ENCODE peak calls at places on chromosomes 16 and 17, in nine cellular contexts. One of them, this sample, is unnamed.
A peak's percentile ranks its signal among the peaks of the same experiment; 100 is the strongest.

GRCh38 chr16:15033309-15033707 is 22.6 kb downstream of the NTAN1 start:
- DNase-seq in sigmoid colon: peak; percentile 64
- DNase-seq in heart left ventricle: no peak
- DNase-seq in right lobe of liver: peak; percentile 85
- DNase-seq in HepG2: no peak
- DNase-seq in H54: no peak
- DNase-seq in suprapubic skin: peak; percentile 56
- DNase-seq in body of pancreas: no peak
- DNase-seq in ovary: no peak
- DNase-seq in this sample: no peak

GRCh38 chr17:61412860-61413653 is 13.4 kb downstream of the TBX2 start:
- DNase-seq in sigmoid colon: peak; percentile 63
- DNase-seq in heart left ventricle: no peak
- DNase-seq in right lobe of liver: no peak
- DNase-seq in HepG2: peak; percentile 75
- DNase-seq in H54: peak; percentile 26
- DNase-seq in suprapubic skin: peak; percentile 65
- DNase-seq in body of pancreas: no peak
- DNase-seq in ovary: peak; percentile 31
- DNase-seq in this sample: peak; percentile 41

GRCh38 chr17:15194859-15195277 is 70.3 kb downstream of the PMP22 start:
- DNase-seq in sigmoid colon: no peak
- DNase-seq in heart left ventricle: no peak
- DNase-seq in right lobe of liver: no peak
- DNase-seq in HepG2: no peak
- DNase-seq in H54: no peak
- DNase-seq in suprapubic skin: no peak
- DNase-seq in body of pancreas: no peak
- DNase-seq in ovary: no peak
- DNase-seq in this sample: no peak

GRCh38 chr16:57325458-57325857 is 33.1 kb upstream of the CCL22 start:
- DNase-seq in sigmoid colon: no peak
- DNase-seq in heart left ventricle: no peak
- DNase-seq in right lobe of liver: no peak
- DNase-seq in HepG2: peak; percentile 43
- DNase-seq in H54: no peak
- DNase-seq in suprapubic skin: no peak
- DNase-seq in body of pancreas: no peak
- DNase-seq in ovary: no peak
- DNase-seq in this sample: no peak

GRCh38 chr17:34133350-34133749 is 121.7 kb upstream of the CCL2 start:
- DNase-seq in sigmoid colon: no peak
- DNase-seq in heart left ventricle: peak; percentile 75
- DNase-seq in right lobe of liver: no peak
- DNase-seq in HepG2: no peak
- DNase-seq in H54: no peak
- DNase-seq in suprapubic skin: no peak
- DNase-seq in body of pancreas: no peak
- DNase-seq in ovary: no peak
- DNase-seq in this sample: no peak

GRCh38 chr17:21239680-21240374 is 13.4 kb downstream of the NATD1 start:
- DNase-seq in sigmoid colon: no peak
- DNase-seq in heart left ventricle: peak; percentile 44
- DNase-seq in right lobe of liver: no peak
- DNase-seq in HepG2: peak; percentile 32
- DNase-seq in H54: no peak
- DNase-seq in suprapubic skin: no peak
- DNase-seq in body of pancreas: no peak
- DNase-seq in ovary: no peak
- DNase-seq in this sample: no peak

GRCh38 chr16:53041196-53041977 is 11.3 kb downstream of the CHD9NB start:
- DNase-seq in sigmoid colon: peak; percentile 87
- DNase-seq in heart left ventricle: peak; percentile 90
- DNase-seq in right lobe of liver: no peak
- DNase-seq in HepG2: peak; percentile 39
- DNase-seq in H54: no peak
- DNase-seq in suprapubic skin: peak; percentile 71
- DNase-seq in body of pancreas: peak; percentile 41
- DNase-seq in ovary: peak; percentile 55
- DNase-seq in this sample: no peak

GRCh38 chr16:79253100-79253631 is 347.4 kb downstream of the MAF start:
- DNase-seq in sigmoid colon: no peak
- DNase-seq in heart left ventricle: no peak
- DNase-seq in right lobe of liver: peak; percentile 88
- DNase-seq in HepG2: peak; percentile 71
- DNase-seq in H54: no peak
- DNase-seq in suprapubic skin: no peak
- DNase-seq in body of pancreas: peak; percentile 32
- DNase-seq in ovary: peak; percentile 85
- DNase-seq in this sample: no peak

GRCh38 chr17:17019891-17020456 is 22.3 kb upstream of the MPRIP start:
- DNase-seq in sigmoid colon: no peak
- DNase-seq in heart left ventricle: no peak
- DNase-seq in right lobe of liver: no peak
- DNase-seq in HepG2: no peak
- DNase-seq in H54: no peak
- DNase-seq in suprapubic skin: no peak
- DNase-seq in body of pancreas: no peak
- DNase-seq in ovary: no peak
- DNase-seq in this sample: no peak

GRCh38 chr16:17359778-17360177 is 111.0 kb downstream of the XYLT1 start:
- DNase-seq in sigmoid colon: no peak
- DNase-seq in heart left ventricle: no peak
- DNase-seq in right lobe of liver: no peak
- DNase-seq in HepG2: no peak
- DNase-seq in H54: no peak
- DNase-seq in suprapubic skin: no peak
- DNase-seq in body of pancreas: peak; percentile 64
- DNase-seq in ovary: no peak
- DNase-seq in this sample: no peak

GRCh38 chr16:873889-874288 is 73.4 kb upstream of the GNG13 start:
- DNase-seq in sigmoid colon: peak; percentile 55
- DNase-seq in heart left ventricle: peak; percentile 53
- DNase-seq in right lobe of liver: no peak
- DNase-seq in HepG2: no peak
- DNase-seq in H54: no peak
- DNase-seq in suprapubic skin: no peak
- DNase-seq in body of pancreas: no peak
- DNase-seq in ovary: peak; percentile 7
- DNase-seq in this sample: no peak

GRCh38 chr16:1184156-1184868 is 31.4 kb downstream of the CACNA1H start:
- DNase-seq in sigmoid colon: peak; percentile 86
- DNase-seq in heart left ventricle: no peak
- DNase-seq in right lobe of liver: no peak
- DNase-seq in HepG2: peak; percentile 76
- DNase-seq in H54: no peak
- DNase-seq in suprapubic skin: no peak
- DNase-seq in body of pancreas: no peak
- DNase-seq in ovary: no peak
- DNase-seq in this sample: no peak

GRCh38 chr17:46770818-46771600 is 47.5 kb downstream of the WNT3 start:
- DNase-seq in sigmoid colon: no peak
- DNase-seq in heart left ventricle: no peak
- DNase-seq in right lobe of liver: no peak
- DNase-seq in HepG2: peak; percentile 50
- DNase-seq in H54: no peak
- DNase-seq in suprapubic skin: peak; percentile 74
- DNase-seq in body of pancreas: no peak
- DNase-seq in ovary: no peak
- DNase-seq in this sample: no peak

GRCh38 chr16:21608647-21609328 is 9.4 kb downstream of the METTL9 start:
- DNase-seq in sigmoid colon: no peak
- DNase-seq in heart left ventricle: no peak
- DNase-seq in right lobe of liver: no peak
- DNase-seq in HepG2: no peak
- DNase-seq in H54: no peak
- DNase-seq in suprapubic skin: no peak
- DNase-seq in body of pancreas: peak; percentile 8
- DNase-seq in ovary: no peak
- DNase-seq in this sample: no peak

GRCh38 chr17:17736205-17737183 is 55.2 kb downstream of the RAI1 start:
- DNase-seq in sigmoid colon: no peak
- DNase-seq in heart left ventricle: no peak
- DNase-seq in right lobe of liver: no peak
- DNase-seq in HepG2: no peak
- DNase-seq in H54: no peak
- DNase-seq in suprapubic skin: no peak
- DNase-seq in body of pancreas: no peak
- DNase-seq in ovary: no peak
- DNase-seq in this sample: no peak

GRCh38 chr17:40301315-40301714 is 7.7 kb upstream of the RARA start:
- DNase-seq in sigmoid colon: no peak
- DNase-seq in heart left ventricle: no peak
- DNase-seq in right lobe of liver: no peak
- DNase-seq in HepG2: no peak
- DNase-seq in H54: no peak
- DNase-seq in suprapubic skin: no peak
- DNase-seq in body of pancreas: no peak
- DNase-seq in ovary: no peak
- DNase-seq in this sample: no peak

GRCh38 chr17:12510535-12510934 is 155.2 kb upstream of the MYOCD start:
- DNase-seq in sigmoid colon: no peak
- DNase-seq in heart left ventricle: no peak
- DNase-seq in right lobe of liver: no peak
- DNase-seq in HepG2: no peak
- DNase-seq in H54: no peak
- DNase-seq in suprapubic skin: no peak
- DNase-seq in body of pancreas: no peak
- DNase-seq in ovary: no peak
- DNase-seq in this sample: no peak

GRCh38 chr17:74045608-74046007 is 157.9 kb upstream of the RPL38 start:
- DNase-seq in sigmoid colon: no peak
- DNase-seq in heart left ventricle: no peak
- DNase-seq in right lobe of liver: no peak
- DNase-seq in HepG2: no peak
- DNase-seq in H54: no peak
- DNase-seq in suprapubic skin: no peak
- DNase-seq in body of pancreas: no peak
- DNase-seq in ovary: no peak
- DNase-seq in this sample: no peak

GRCh38 chr17:50605434-50605833 is 29.2 kb upstream of the ABCC3 start:
- DNase-seq in sigmoid colon: no peak
- DNase-seq in heart left ventricle: no peak
- DNase-seq in right lobe of liver: no peak
- DNase-seq in HepG2: no peak
- DNase-seq in H54: no peak
- DNase-seq in suprapubic skin: no peak
- DNase-seq in body of pancreas: no peak
- DNase-seq in ovary: no peak
- DNase-seq in this sample: no peak

DNA sequence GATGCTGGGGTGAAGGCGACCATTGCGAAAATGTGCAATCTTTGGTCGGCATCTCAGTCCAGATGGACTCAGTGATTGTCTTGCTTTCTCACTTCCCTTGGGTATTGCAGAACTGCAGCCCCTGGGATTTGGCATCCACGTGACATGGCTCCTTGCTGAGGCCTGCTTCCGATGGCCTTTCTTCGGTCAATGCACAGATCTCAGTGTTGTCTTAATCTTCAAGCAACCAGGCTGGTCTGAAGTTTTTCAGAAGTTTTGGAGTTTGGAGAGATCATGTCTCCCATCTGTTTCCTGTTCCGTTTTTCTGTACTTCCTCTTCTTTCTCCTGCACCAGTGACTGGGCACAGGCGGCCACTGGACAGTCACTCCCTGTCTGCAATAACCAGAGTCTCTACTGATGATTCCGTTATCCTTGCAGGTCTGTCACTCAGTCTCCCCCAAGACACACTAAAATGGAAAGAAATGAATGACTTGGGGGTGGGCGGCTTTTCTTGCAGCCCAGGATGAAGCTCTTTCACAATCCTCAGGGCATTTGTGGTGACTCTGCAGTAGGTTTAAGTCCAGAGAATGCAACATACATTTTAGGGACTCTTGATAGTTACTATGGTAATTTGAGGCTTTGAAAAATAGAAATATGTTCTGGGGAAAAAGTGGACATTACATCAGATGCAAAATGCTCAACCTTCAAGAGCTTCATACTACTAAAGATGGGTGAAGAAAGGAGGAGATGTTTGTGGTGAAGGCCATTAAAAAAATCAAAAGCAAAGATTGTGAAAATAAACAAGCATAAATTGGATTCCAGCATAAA is 106.3 kb upstream of the ZFHX3 start:
- DNase-seq in sigmoid colon: peak; percentile 73
- DNase-seq in heart left ventricle: peak; percentile 72
- DNase-seq in right lobe of liver: no peak
- DNase-seq in HepG2: no peak
- DNase-seq in H54: no peak
- DNase-seq in suprapubic skin: no peak
- DNase-seq in body of pancreas: peak; percentile 71
- DNase-seq in ovary: no peak
- DNase-seq in this sample: no peak
- TF ChIP-seq POLR2A in sigmoid colon: no peak
- TF ChIP-seq POLR2A in heart left ventricle: no peak
- TF ChIP-seq POLR2A in right lobe of liver: no peak
- TF ChIP-seq POLR2A in HepG2: no peak
- TF ChIP-seq POLR2A in H54: no peak
- TF ChIP-seq POLR2A in suprapubic skin: no peak
- TF ChIP-seq POLR2A in body of pancreas: no peak
- TF ChIP-seq POLR2A in ovary: no peak
- TF ChIP-seq POLR2A in this sample: no peak

GRCh38 chr16:30351586-30352419 is 3.3 kb downstream of the CD2BP2 start:
- DNase-seq in sigmoid colon: peak; percentile 94
- DNase-seq in heart left ventricle: peak; percentile 82
- DNase-seq in right lobe of liver: peak; percentile 88
- DNase-seq in HepG2: no peak
- DNase-seq in H54: peak; percentile 57
- DNase-seq in suprapubic skin: peak; percentile 83
- DNase-seq in body of pancreas: peak; percentile 94
- DNase-seq in ovary: peak; percentile 81
- DNase-seq in this sample: peak; percentile 67
- TF ChIP-seq POLR2A in sigmoid colon: no peak
- TF ChIP-seq POLR2A in heart left ventricle: no peak
- TF ChIP-seq POLR2A in right lobe of liver: peak; percentile 20
- TF ChIP-seq POLR2A in HepG2: no peak
- TF ChIP-seq POLR2A in H54: no peak
- TF ChIP-seq POLR2A in suprapubic skin: no peak
- TF ChIP-seq POLR2A in body of pancreas: no peak
- TF ChIP-seq POLR2A in ovary: no peak
- TF ChIP-seq POLR2A in this sample: no peak

GRCh38 chr16:67931712-67932461 is at the start of gene CTRL:
- DNase-seq in sigmoid colon: no peak
- DNase-seq in heart left ventricle: no peak
- DNase-seq in right lobe of liver: no peak
- DNase-seq in HepG2: peak; percentile 45
- DNase-seq in H54: no peak
- DNase-seq in suprapubic skin: no peak
- DNase-seq in body of pancreas: peak; percentile 91
- DNase-seq in ovary: no peak
- DNase-seq in this sample: no peak
- TF ChIP-seq POLR2A in sigmoid colon: no peak
- TF ChIP-seq POLR2A in heart left ventricle: no peak
- TF ChIP-seq POLR2A in right lobe of liver: no peak
- TF ChIP-seq POLR2A in HepG2: peak; percentile 25
- TF ChIP-seq POLR2A in H54: no peak
- TF ChIP-seq POLR2A in suprapubic skin: no peak
- TF ChIP-seq POLR2A in body of pancreas: peak; percentile 75
- TF ChIP-seq POLR2A in ovary: no peak
- TF ChIP-seq POLR2A in this sample: no peak

DNA sequence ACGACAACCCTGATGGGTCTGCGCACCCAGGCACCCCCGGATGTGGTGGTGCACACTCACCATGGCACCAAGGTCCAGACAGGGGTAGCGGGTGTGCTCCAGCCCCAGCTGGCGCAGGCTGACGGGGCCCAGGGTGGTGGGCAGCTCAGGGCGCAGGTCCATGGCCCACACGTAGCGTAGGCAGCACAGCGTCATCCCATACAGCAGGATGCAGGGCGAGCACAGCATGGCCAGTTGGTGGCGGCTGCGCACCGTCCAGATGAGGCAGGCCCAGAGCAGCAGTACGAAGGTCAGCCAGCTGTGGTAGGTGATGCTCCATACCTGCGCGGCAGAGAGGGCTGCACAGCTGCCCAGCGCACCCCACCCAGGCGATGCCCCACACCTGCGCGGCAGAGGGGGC is 29.8 kb downstream of the CTU2 start:
- DNase-seq in sigmoid colon: no peak
- DNase-seq in heart left ventricle: no peak
- DNase-seq in right lobe of liver: no peak
- DNase-seq in HepG2: no peak
- DNase-seq in H54: no peak
- DNase-seq in suprapubic skin: no peak
- DNase-seq in body of pancreas: no peak
- DNase-seq in ovary: no peak
- DNase-seq in this sample: no peak
- TF ChIP-seq POLR2A in sigmoid colon: no peak
- TF ChIP-seq POLR2A in heart left ventricle: no peak
- TF ChIP-seq POLR2A in right lobe of liver: no peak
- TF ChIP-seq POLR2A in HepG2: no peak
- TF ChIP-seq POLR2A in H54: no peak
- TF ChIP-seq POLR2A in suprapubic skin: no peak
- TF ChIP-seq POLR2A in body of pancreas: no peak
- TF ChIP-seq POLR2A in ovary: no peak
- TF ChIP-seq POLR2A in this sample: no peak

This sample was measured in Peyer's patch.